ENCODE peak calls at places on chromosomes 3 and 15, in four cellular contexts. E, F, K and X are unnamed samples.

GRCh38 chr3:129305592-129306091 is 27.0 kb downstream of the HMCES start:
- DNase-seq in E (no peak), F (peak), K (peak), X (peak)

GRCh38 chr3:49683162-49683561 is 6.1 kb downstream of the MST1 start:
- DNase-seq in E (no peak), F (no peak), K (no peak), X (no peak)

GRCh38 chr3:25572919-25573385 is 91.8 kb downstream of the TOP2B start:
- DNase-seq in E (no peak), F (peak), K (no peak), X (no peak)

GRCh38 chr15:70508561-70509281 is 254.6 kb downstream of the UACA start:
- DNase-seq in E (no peak), F (peak), K (no peak), X (no peak)

GRCh38 chr3:124318014-124318413 is 326.1 kb upstream of the ROPN1 start:
- DNase-seq in E (no peak), F (no peak), K (no peak), X (no peak)

GRCh38 chr3:193783166-193783896 is 190.3 kb downstream of the OPA1 start:
- DNase-seq in E (no peak), F (no peak), K (no peak), X (no peak)

GRCh38 chr15:41892621-41893421 is 1.0 kb downstream of the SPTBN5 start:
- DNase-seq in E (peak), F (no peak), K (peak), X (no peak)

GRCh38 chr15:77012868-77013267 is 17.9 kb downstream of the PSTPIP1 start:
- DNase-seq in E (peak), F (no peak), K (peak), X (no peak)

GRCh38 chr3:169112153-169112892 is 551.2 kb downstream of the MECOM start:
- DNase-seq in E (no peak), F (peak), K (no peak), X (no peak)

GRCh38 chr15:44193651-44194396 is 1.2 kb downstream of the FRMD5 start:
- DNase-seq in E (peak), F (peak), K (no peak), X (no peak)

GRCh38 chr3:190124067-190124466 is 3.4 kb upstream of the P3H2 start:
- DNase-seq in E (no peak), F (no peak), K (no peak), X (no peak)

GRCh38 chr15:58021332-58022230 is 43.9 kb downstream of the ALDH1A2 start:
- DNase-seq in E (no peak), F (no peak), K (no peak), X (no peak)

GRCh38 chr3:189258261-189258660 is 86.5 kb downstream of the TPRG1 start:
- DNase-seq in E (no peak), F (no peak), K (no peak), X (no peak)

GRCh38 chr3:40109641-40110490 is 199.6 kb upstream of the EIF1B start:
- DNase-seq in E (no peak), F (no peak), K (no peak), X (no peak)

GRCh38 chr3:177772908-177773557 is 575.8 kb upstream of the TBL1XR1 start:
- DNase-seq in E (no peak), F (no peak), K (no peak), X (no peak)

GRCh38 chr3:123586131-123586530 is 1.3 kb upstream of the HACD2 start:
- DNase-seq in E (no peak), F (peak), K (peak), X (no peak)

GRCh38 chr3:76715426-76715825 is 324.5 kb upstream of the ROBO2 start:
- DNase-seq in E (no peak), F (no peak), K (no peak), X (no peak)

GRCh38 chr3:191280111-191280510 is 49.1 kb upstream of the CCDC50 start:
- DNase-seq in E (no peak), F (no peak), K (no peak), X (no peak)

GRCh38 chr3:172808969-172809546 is 58.5 kb downstream of the ECT2 start:
- DNase-seq in E (peak), F (peak), K (no peak), X (no peak)

GRCh38 chr15:92617197-92618037 is 38.2 kb downstream of the FAM174B start:
- DNase-seq in E (no peak), F (peak), K (peak), X (peak)

GRCh38 chr15:73362900-73363299 is 5.9 kb downstream of the HCN4 start:
- DNase-seq in E (no peak), F (no peak), K (no peak), X (no peak)

GRCh38 chr3:17175187-17175839 is 290.6 kb downstream of the PLCL2 start:
- DNase-seq in E (no peak), F (peak), K (no peak), X (no peak)

GRCh38 chr15:30042556-30042955 is 40.2 kb upstream of the GOLGA8J start:
- DNase-seq in E (no peak), F (peak), K (no peak), X (no peak)

GRCh38 chr3:98777801-98778220 is 14.7 kb downstream of the ST3GAL6 start:
- DNase-seq in E (no peak), F (no peak), K (no peak), X (no peak)

GRCh38 chr3:94269763-94270162 is 206.9 kb downstream of the NSUN3 start:
- DNase-seq in E (no peak), F (peak), K (no peak), X (no peak)

GRCh38 chr3:135134717-135135116 is 339.7 kb downstream of the EPHB1 start:
- DNase-seq in E (no peak), F (no peak), K (no peak), X (no peak)

GRCh38 chr3:50089603-50089945 is 855 bp downstream of the RBM5 start:
- DNase-seq in E (no peak), F (peak), K (no peak), X (peak)

GRCh38 chr3:185270262-185270955 is 16.6 kb upstream of the EHHADH start:
- DNase-seq in E (no peak), F (peak), K (peak), X (no peak)

GRCh38 chr15:71682051-71682450 is 128.3 kb upstream of the NR2E3 start:
- DNase-seq in E (no peak), F (no peak), K (no peak), X (no peak)

GRCh38 chr15:86159436-86159835 is 79.8 kb downstream of the AGBL1 start:
- DNase-seq in E (no peak), F (no peak), K (no peak), X (no peak)

GRCh38 chr15:20353966-20354883 is 187.4 kb downstream of the GOLGA6L6 start:
- DNase-seq in E (no peak), F (no peak), K (no peak), X (no peak)

GRCh38 chr15:43991235-43991634 is 164.4 kb downstream of the WDR76 start:
- DNase-seq in E (no peak), F (no peak), K (no peak), X (no peak)

DNA sequence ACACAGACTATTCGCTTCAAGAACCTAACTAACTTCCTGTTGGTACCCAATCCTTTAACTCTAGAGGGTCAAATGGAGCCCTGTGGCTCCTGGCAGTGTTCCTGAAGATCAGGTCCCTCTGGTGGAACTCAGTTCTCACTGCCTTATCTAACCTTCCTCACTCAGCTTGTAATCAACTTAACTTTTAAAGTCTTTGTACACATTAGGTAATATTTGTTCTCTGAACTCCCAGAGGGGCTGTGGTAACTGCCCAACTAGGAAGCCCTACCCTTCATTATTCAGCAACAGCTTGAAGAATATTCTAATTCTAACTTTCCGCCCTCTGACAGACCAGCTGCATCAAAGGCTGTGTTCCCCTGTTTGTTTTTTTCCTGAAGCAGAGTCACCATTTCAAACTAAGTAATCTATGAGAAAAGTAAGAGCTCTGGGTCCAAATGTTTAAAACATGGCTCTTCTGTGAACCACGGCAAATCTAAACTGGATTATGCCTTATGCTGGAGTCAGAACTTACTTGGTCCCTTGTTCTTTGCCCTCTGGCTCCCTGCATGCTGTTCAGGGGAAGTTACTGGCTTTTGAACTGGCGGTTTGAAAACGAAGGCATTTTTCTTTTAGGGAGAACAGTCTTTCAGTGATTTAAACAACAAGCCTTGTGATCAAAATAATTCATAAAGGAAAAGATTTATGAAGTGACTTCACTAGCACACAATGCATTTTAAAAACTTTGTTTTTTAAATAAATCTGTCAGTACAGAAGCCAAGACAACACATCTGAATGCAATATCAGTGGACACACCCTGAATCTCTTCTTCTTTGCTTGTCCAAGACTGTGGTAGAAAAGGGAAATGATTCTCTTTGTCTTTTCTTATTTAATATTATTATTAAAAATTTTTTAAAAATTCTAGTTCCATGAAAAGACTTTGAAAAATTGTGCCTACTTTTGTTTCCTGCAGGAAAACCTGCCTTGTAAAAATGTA is 365.6 kb downstream of the TIGIT start:
- DNase-seq in E (no peak), F (no peak), K (no peak), X (no peak)
- H3K4me3 ChIP-seq in E (no peak), F (no peak), K (no peak), X (no peak)

DNA sequence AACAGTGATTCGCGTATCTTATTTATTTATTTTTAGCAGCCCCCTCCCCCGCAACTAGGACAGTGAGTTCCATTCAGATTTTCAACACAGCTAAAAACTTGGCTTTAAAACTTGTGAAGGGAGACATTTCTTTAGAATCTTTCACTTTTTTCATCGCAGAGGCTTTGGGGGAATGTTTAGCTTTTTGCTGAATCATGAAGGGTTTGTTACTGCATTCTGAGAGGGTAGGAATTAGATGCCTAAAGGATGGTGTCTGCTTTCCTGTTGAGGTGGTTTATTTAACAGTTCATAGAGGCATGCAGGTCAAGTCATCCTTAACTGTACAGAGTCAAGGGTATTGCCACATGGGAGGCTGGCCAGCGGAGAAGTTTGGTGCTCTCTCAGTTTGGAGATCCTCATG is 36.6 kb downstream of the GAP43 start:
- DNase-seq in E (no peak), F (no peak), K (no peak), X (no peak)
- H3K27ac ChIP-seq in E (no peak), F (no peak), K (peak), X (peak)

GRCh38 chr3:186775999-186776398 is 7.4 kb upstream of the EIF4A2 start:
- DNase-seq in E (no peak), F (no peak), K (no peak), X (no peak)
- H3K4me3 ChIP-seq in E (no peak), F (no peak), K (no peak), X (no peak)

DNA sequence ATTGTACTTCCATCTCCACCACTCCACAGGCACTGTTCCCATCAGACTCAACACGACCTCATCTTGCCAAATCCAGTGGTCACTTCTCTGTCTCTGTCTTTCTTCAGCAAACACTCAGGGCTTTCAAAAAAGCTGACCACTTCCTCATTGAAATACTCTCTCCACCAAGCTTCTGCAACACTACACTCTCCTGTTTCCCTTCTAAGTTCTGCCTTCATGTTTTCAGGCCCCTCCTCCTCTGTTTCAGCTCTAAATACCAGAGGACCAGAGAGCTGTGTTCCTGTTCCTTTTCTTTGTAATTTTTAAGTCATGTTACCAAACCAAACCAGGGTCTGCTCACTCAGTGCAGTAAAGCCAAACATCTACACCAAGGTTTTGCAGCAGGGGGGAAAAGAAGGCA is 33.8 kb upstream of the ACP3 start:
- DNase-seq in E (no peak), F (no peak), K (no peak), X (peak)
- H3K27ac ChIP-seq in E (no peak), F (no peak), K (peak), X (peak)

GRCh38 chr15:59291214-59291551 is 81.5 kb downstream of the MYO1E start:
- DNase-seq in E (no peak), F (no peak), K (no peak), X (no peak)
- H3K4me3 ChIP-seq in E (no peak), F (no peak), K (no peak), X (no peak)

GRCh38 chr3:46695177-46695961 is 1.9 kb upstream of the ALS2CL start:
- DNase-seq in E (peak), F (no peak), K (peak), X (peak)
- H3K27ac ChIP-seq in E (peak), F (no peak), K (peak), X (peak)